ENCODE peak calls at places on chromosomes 4 and X, in nine cellular contexts. One of them, this sample, is unnamed.

GRCh38 chr4:96312049-96312685 is 472.3 kb downstream of the PDHA2 start:
- DNase-seq in A172: no peak
- DNase-seq in activated T-cell treated with anti-CD3 and anti-CD28 coated beads, Interleukin-2, amount 50 U/mL, for 72 hours: no peak
- DNase-seq in GM04504: no peak
- DNase-seq in lower leg skin: no peak
- DNase-seq in stimulated activated CD8-positive, alpha-beta memory T cell treated with anti-CD3 and anti-CD28 coated beads, Interleukin-2, amount 100 ng/mL, for 48 hours: no peak
- DNase-seq in stimulated activated naive B cell treated with anti-CD40 and anti-IgM and Interleukin-4, amounts not matched to agents 10 μg/mL and 1 μg/mL and 100 μg/mL, for 72 hours: no peak
- DNase-seq in uterus: no peak
- DNase-seq in CD4-positive, alpha-beta memory T cell: no peak
- DNase-seq in this sample: no peak

GRCh38 chrX:3262906-3263305 is 83.5 kb downstream of the MXRA5 start:
- DNase-seq in A172: peak
- DNase-seq in activated T-cell treated with anti-CD3 and anti-CD28 coated beads, Interleukin-2, amount 50 U/mL, for 72 hours: no peak
- DNase-seq in GM04504: peak
- DNase-seq in lower leg skin: no peak
- DNase-seq in stimulated activated CD8-positive, alpha-beta memory T cell treated with anti-CD3 and anti-CD28 coated beads, Interleukin-2, amount 100 ng/mL, for 48 hours: no peak
- DNase-seq in stimulated activated naive B cell treated with anti-CD40 and anti-IgM and Interleukin-4, amounts not matched to agents 10 μg/mL and 1 μg/mL and 100 μg/mL, for 72 hours: no peak
- DNase-seq in uterus: no peak
- DNase-seq in CD4-positive, alpha-beta memory T cell: no peak
- DNase-seq in this sample: no peak

GRCh38 chrX:149495573-149496071 is 9.5 kb downstream of the IDS start:
- DNase-seq in A172: peak
- DNase-seq in activated T-cell treated with anti-CD3 and anti-CD28 coated beads, Interleukin-2, amount 50 U/mL, for 72 hours: no peak
- DNase-seq in GM04504: peak
- DNase-seq in lower leg skin: no peak
- DNase-seq in stimulated activated CD8-positive, alpha-beta memory T cell treated with anti-CD3 and anti-CD28 coated beads, Interleukin-2, amount 100 ng/mL, for 48 hours: no peak
- DNase-seq in stimulated activated naive B cell treated with anti-CD40 and anti-IgM and Interleukin-4, amounts not matched to agents 10 μg/mL and 1 μg/mL and 100 μg/mL, for 72 hours: no peak
- DNase-seq in uterus: no peak
- DNase-seq in CD4-positive, alpha-beta memory T cell: no peak
- DNase-seq in this sample: no peak

GRCh38 chrX:46218373-46218772 is 326.8 kb downstream of the ZNF674 start:
- DNase-seq in A172: no peak
- DNase-seq in activated T-cell treated with anti-CD3 and anti-CD28 coated beads, Interleukin-2, amount 50 U/mL, for 72 hours: no peak
- DNase-seq in GM04504: no peak
- DNase-seq in lower leg skin: no peak
- DNase-seq in stimulated activated CD8-positive, alpha-beta memory T cell treated with anti-CD3 and anti-CD28 coated beads, Interleukin-2, amount 100 ng/mL, for 48 hours: no peak
- DNase-seq in stimulated activated naive B cell treated with anti-CD40 and anti-IgM and Interleukin-4, amounts not matched to agents 10 μg/mL and 1 μg/mL and 100 μg/mL, for 72 hours: no peak
- DNase-seq in uterus: no peak
- DNase-seq in CD4-positive, alpha-beta memory T cell: no peak
- DNase-seq in this sample: no peak

GRCh38 chrX:129930941-129931410 is 25.0 kb downstream of the UTP14A start:
- DNase-seq in A172: peak
- DNase-seq in activated T-cell treated with anti-CD3 and anti-CD28 coated beads, Interleukin-2, amount 50 U/mL, for 72 hours: no peak
- DNase-seq in GM04504: no peak
- DNase-seq in lower leg skin: no peak
- DNase-seq in stimulated activated CD8-positive, alpha-beta memory T cell treated with anti-CD3 and anti-CD28 coated beads, Interleukin-2, amount 100 ng/mL, for 48 hours: no peak
- DNase-seq in stimulated activated naive B cell treated with anti-CD40 and anti-IgM and Interleukin-4, amounts not matched to agents 10 μg/mL and 1 μg/mL and 100 μg/mL, for 72 hours: no peak
- DNase-seq in uterus: peak
- DNase-seq in CD4-positive, alpha-beta memory T cell: no peak
- DNase-seq in this sample: peak

GRCh38 chr4:47002593-47002992 is 9.2 kb upstream of the GABRA4 start:
- DNase-seq in A172: peak
- DNase-seq in activated T-cell treated with anti-CD3 and anti-CD28 coated beads, Interleukin-2, amount 50 U/mL, for 72 hours: no peak
- DNase-seq in GM04504: no peak
- DNase-seq in lower leg skin: no peak
- DNase-seq in stimulated activated CD8-positive, alpha-beta memory T cell treated with anti-CD3 and anti-CD28 coated beads, Interleukin-2, amount 100 ng/mL, for 48 hours: no peak
- DNase-seq in stimulated activated naive B cell treated with anti-CD40 and anti-IgM and Interleukin-4, amounts not matched to agents 10 μg/mL and 1 μg/mL and 100 μg/mL, for 72 hours: no peak
- DNase-seq in uterus: no peak
- DNase-seq in CD4-positive, alpha-beta memory T cell: no peak
- DNase-seq in this sample: no peak

GRCh38 chr4:174580597-174580996 is 58.3 kb upstream of the HPGD start:
- DNase-seq in A172: no peak
- DNase-seq in activated T-cell treated with anti-CD3 and anti-CD28 coated beads, Interleukin-2, amount 50 U/mL, for 72 hours: no peak
- DNase-seq in GM04504: no peak
- DNase-seq in lower leg skin: no peak
- DNase-seq in stimulated activated CD8-positive, alpha-beta memory T cell treated with anti-CD3 and anti-CD28 coated beads, Interleukin-2, amount 100 ng/mL, for 48 hours: no peak
- DNase-seq in stimulated activated naive B cell treated with anti-CD40 and anti-IgM and Interleukin-4, amounts not matched to agents 10 μg/mL and 1 μg/mL and 100 μg/mL, for 72 hours: no peak
- DNase-seq in uterus: no peak
- DNase-seq in CD4-positive, alpha-beta memory T cell: no peak
- DNase-seq in this sample: no peak

GRCh38 chr4:157918036-157918832 is 254.6 kb downstream of the GASK1B start:
- DNase-seq in A172: no peak
- DNase-seq in activated T-cell treated with anti-CD3 and anti-CD28 coated beads, Interleukin-2, amount 50 U/mL, for 72 hours: no peak
- DNase-seq in GM04504: no peak
- DNase-seq in lower leg skin: no peak
- DNase-seq in stimulated activated CD8-positive, alpha-beta memory T cell treated with anti-CD3 and anti-CD28 coated beads, Interleukin-2, amount 100 ng/mL, for 48 hours: no peak
- DNase-seq in stimulated activated naive B cell treated with anti-CD40 and anti-IgM and Interleukin-4, amounts not matched to agents 10 μg/mL and 1 μg/mL and 100 μg/mL, for 72 hours: no peak
- DNase-seq in uterus: no peak
- DNase-seq in CD4-positive, alpha-beta memory T cell: no peak
- DNase-seq in this sample: no peak

GRCh38 chrX:117840645-117841044 is 276.0 kb downstream of the KLHL13 start:
- DNase-seq in A172: no peak
- DNase-seq in activated T-cell treated with anti-CD3 and anti-CD28 coated beads, Interleukin-2, amount 50 U/mL, for 72 hours: no peak
- DNase-seq in GM04504: no peak
- DNase-seq in lower leg skin: no peak
- DNase-seq in stimulated activated CD8-positive, alpha-beta memory T cell treated with anti-CD3 and anti-CD28 coated beads, Interleukin-2, amount 100 ng/mL, for 48 hours: no peak
- DNase-seq in stimulated activated naive B cell treated with anti-CD40 and anti-IgM and Interleukin-4, amounts not matched to agents 10 μg/mL and 1 μg/mL and 100 μg/mL, for 72 hours: no peak
- DNase-seq in uterus: no peak
- DNase-seq in CD4-positive, alpha-beta memory T cell: no peak
- DNase-seq in this sample: no peak

GRCh38 chr4:83010111-83010521 is 507 bp downstream of the LIN54 start:
- DNase-seq in A172: peak
- DNase-seq in activated T-cell treated with anti-CD3 and anti-CD28 coated beads, Interleukin-2, amount 50 U/mL, for 72 hours: peak
- DNase-seq in GM04504: no peak
- DNase-seq in lower leg skin: no peak
- DNase-seq in stimulated activated CD8-positive, alpha-beta memory T cell treated with anti-CD3 and anti-CD28 coated beads, Interleukin-2, amount 100 ng/mL, for 48 hours: no peak
- DNase-seq in stimulated activated naive B cell treated with anti-CD40 and anti-IgM and Interleukin-4, amounts not matched to agents 10 μg/mL and 1 μg/mL and 100 μg/mL, for 72 hours: no peak
- DNase-seq in uterus: no peak
- DNase-seq in CD4-positive, alpha-beta memory T cell: no peak
- DNase-seq in this sample: peak

GRCh38 chrX:19602866-19603620 is 87.7 kb upstream of the MAP3K15 start:
- DNase-seq in A172: peak
- DNase-seq in activated T-cell treated with anti-CD3 and anti-CD28 coated beads, Interleukin-2, amount 50 U/mL, for 72 hours: peak
- DNase-seq in GM04504: peak
- DNase-seq in lower leg skin: no peak
- DNase-seq in stimulated activated CD8-positive, alpha-beta memory T cell treated with anti-CD3 and anti-CD28 coated beads, Interleukin-2, amount 100 ng/mL, for 48 hours: no peak
- DNase-seq in stimulated activated naive B cell treated with anti-CD40 and anti-IgM and Interleukin-4, amounts not matched to agents 10 μg/mL and 1 μg/mL and 100 μg/mL, for 72 hours: no peak
- DNase-seq in uterus: no peak
- DNase-seq in CD4-positive, alpha-beta memory T cell: no peak
- DNase-seq in this sample: no peak

GRCh38 chr4:15688056-15688455 is 6.4 kb downstream of the FAM200B start:
- DNase-seq in A172: no peak
- DNase-seq in activated T-cell treated with anti-CD3 and anti-CD28 coated beads, Interleukin-2, amount 50 U/mL, for 72 hours: no peak
- DNase-seq in GM04504: no peak
- DNase-seq in lower leg skin: no peak
- DNase-seq in stimulated activated CD8-positive, alpha-beta memory T cell treated with anti-CD3 and anti-CD28 coated beads, Interleukin-2, amount 100 ng/mL, for 48 hours: no peak
- DNase-seq in stimulated activated naive B cell treated with anti-CD40 and anti-IgM and Interleukin-4, amounts not matched to agents 10 μg/mL and 1 μg/mL and 100 μg/mL, for 72 hours: no peak
- DNase-seq in uterus: no peak
- DNase-seq in CD4-positive, alpha-beta memory T cell: no peak
- DNase-seq in this sample: no peak

GRCh38 chr4:13262816-13263215 is 221.3 kb downstream of the RAB28 start:
- DNase-seq in A172: no peak
- DNase-seq in activated T-cell treated with anti-CD3 and anti-CD28 coated beads, Interleukin-2, amount 50 U/mL, for 72 hours: no peak
- DNase-seq in GM04504: no peak
- DNase-seq in lower leg skin: no peak
- DNase-seq in stimulated activated CD8-positive, alpha-beta memory T cell treated with anti-CD3 and anti-CD28 coated beads, Interleukin-2, amount 100 ng/mL, for 48 hours: no peak
- DNase-seq in stimulated activated naive B cell treated with anti-CD40 and anti-IgM and Interleukin-4, amounts not matched to agents 10 μg/mL and 1 μg/mL and 100 μg/mL, for 72 hours: no peak
- DNase-seq in uterus: no peak
- DNase-seq in CD4-positive, alpha-beta memory T cell: no peak
- DNase-seq in this sample: no peak

GRCh38 chrX:143466130-143466529 is 51.1 kb downstream of the SPANXN3 start:
- DNase-seq in A172: no peak
- DNase-seq in activated T-cell treated with anti-CD3 and anti-CD28 coated beads, Interleukin-2, amount 50 U/mL, for 72 hours: no peak
- DNase-seq in GM04504: no peak
- DNase-seq in lower leg skin: no peak
- DNase-seq in stimulated activated CD8-positive, alpha-beta memory T cell treated with anti-CD3 and anti-CD28 coated beads, Interleukin-2, amount 100 ng/mL, for 48 hours: no peak
- DNase-seq in stimulated activated naive B cell treated with anti-CD40 and anti-IgM and Interleukin-4, amounts not matched to agents 10 μg/mL and 1 μg/mL and 100 μg/mL, for 72 hours: no peak
- DNase-seq in uterus: no peak
- DNase-seq in CD4-positive, alpha-beta memory T cell: no peak
- DNase-seq in this sample: no peak

GRCh38 chrX:154366666-154367055 is 7.8 kb downstream of the FLNA start:
- DNase-seq in A172: no peak
- DNase-seq in activated T-cell treated with anti-CD3 and anti-CD28 coated beads, Interleukin-2, amount 50 U/mL, for 72 hours: no peak
- DNase-seq in GM04504: no peak
- DNase-seq in lower leg skin: no peak
- DNase-seq in stimulated activated CD8-positive, alpha-beta memory T cell treated with anti-CD3 and anti-CD28 coated beads, Interleukin-2, amount 100 ng/mL, for 48 hours: no peak
- DNase-seq in stimulated activated naive B cell treated with anti-CD40 and anti-IgM and Interleukin-4, amounts not matched to agents 10 μg/mL and 1 μg/mL and 100 μg/mL, for 72 hours: no peak
- DNase-seq in uterus: no peak
- DNase-seq in CD4-positive, alpha-beta memory T cell: no peak
- DNase-seq in this sample: peak

GRCh38 chr4:66430856-66431255 is 760.6 kb upstream of the EPHA5 start:
- DNase-seq in A172: no peak
- DNase-seq in activated T-cell treated with anti-CD3 and anti-CD28 coated beads, Interleukin-2, amount 50 U/mL, for 72 hours: no peak
- DNase-seq in GM04504: no peak
- DNase-seq in lower leg skin: no peak
- DNase-seq in stimulated activated CD8-positive, alpha-beta memory T cell treated with anti-CD3 and anti-CD28 coated beads, Interleukin-2, amount 100 ng/mL, for 48 hours: no peak
- DNase-seq in stimulated activated naive B cell treated with anti-CD40 and anti-IgM and Interleukin-4, amounts not matched to agents 10 μg/mL and 1 μg/mL and 100 μg/mL, for 72 hours: no peak
- DNase-seq in uterus: no peak
- DNase-seq in CD4-positive, alpha-beta memory T cell: no peak
- DNase-seq in this sample: no peak

GRCh38 chr4:150906987-150907633 is 108.0 kb downstream of the LRBA start:
- DNase-seq in A172: no peak
- DNase-seq in activated T-cell treated with anti-CD3 and anti-CD28 coated beads, Interleukin-2, amount 50 U/mL, for 72 hours: no peak
- DNase-seq in GM04504: no peak
- DNase-seq in lower leg skin: no peak
- DNase-seq in stimulated activated CD8-positive, alpha-beta memory T cell treated with anti-CD3 and anti-CD28 coated beads, Interleukin-2, amount 100 ng/mL, for 48 hours: no peak
- DNase-seq in stimulated activated naive B cell treated with anti-CD40 and anti-IgM and Interleukin-4, amounts not matched to agents 10 μg/mL and 1 μg/mL and 100 μg/mL, for 72 hours: no peak
- DNase-seq in uterus: no peak
- DNase-seq in CD4-positive, alpha-beta memory T cell: no peak
- DNase-seq in this sample: peak

GRCh38 chr4:40228497-40229365 is 31.9 kb downstream of the RHOH start:
- DNase-seq in A172: no peak
- DNase-seq in activated T-cell treated with anti-CD3 and anti-CD28 coated beads, Interleukin-2, amount 50 U/mL, for 72 hours: peak
- DNase-seq in GM04504: no peak
- DNase-seq in lower leg skin: no peak
- DNase-seq in stimulated activated CD8-positive, alpha-beta memory T cell treated with anti-CD3 and anti-CD28 coated beads, Interleukin-2, amount 100 ng/mL, for 48 hours: no peak
- DNase-seq in stimulated activated naive B cell treated with anti-CD40 and anti-IgM and Interleukin-4, amounts not matched to agents 10 μg/mL and 1 μg/mL and 100 μg/mL, for 72 hours: peak
- DNase-seq in uterus: no peak
- DNase-seq in CD4-positive, alpha-beta memory T cell: no peak
- DNase-seq in this sample: no peak

GRCh38 chrX:115233497-115234219 is at the start of gene LRCH2:
- DNase-seq in A172: no peak
- DNase-seq in activated T-cell treated with anti-CD3 and anti-CD28 coated beads, Interleukin-2, amount 50 U/mL, for 72 hours: no peak
- DNase-seq in GM04504: no peak
- DNase-seq in lower leg skin: no peak
- DNase-seq in stimulated activated CD8-positive, alpha-beta memory T cell treated with anti-CD3 and anti-CD28 coated beads, Interleukin-2, amount 100 ng/mL, for 48 hours: no peak
- DNase-seq in stimulated activated naive B cell treated with anti-CD40 and anti-IgM and Interleukin-4, amounts not matched to agents 10 μg/mL and 1 μg/mL and 100 μg/mL, for 72 hours: no peak
- DNase-seq in uterus: peak
- DNase-seq in CD4-positive, alpha-beta memory T cell: no peak
- DNase-seq in this sample: peak

GRCh38 chrX:20215565-20215964 is 51.1 kb downstream of the RPS6KA3 start:
- DNase-seq in A172: no peak
- DNase-seq in activated T-cell treated with anti-CD3 and anti-CD28 coated beads, Interleukin-2, amount 50 U/mL, for 72 hours: no peak
- DNase-seq in GM04504: no peak
- DNase-seq in lower leg skin: no peak
- DNase-seq in stimulated activated CD8-positive, alpha-beta memory T cell treated with anti-CD3 and anti-CD28 coated beads, Interleukin-2, amount 100 ng/mL, for 48 hours: no peak
- DNase-seq in stimulated activated naive B cell treated with anti-CD40 and anti-IgM and Interleukin-4, amounts not matched to agents 10 μg/mL and 1 μg/mL and 100 μg/mL, for 72 hours: no peak
- DNase-seq in uterus: no peak
- DNase-seq in CD4-positive, alpha-beta memory T cell: no peak
- DNase-seq in this sample: no peak

GRCh38 chrX:12610079-12610478 is 181.1 kb upstream of the PRPS2 start:
- DNase-seq in A172: peak
- DNase-seq in activated T-cell treated with anti-CD3 and anti-CD28 coated beads, Interleukin-2, amount 50 U/mL, for 72 hours: no peak
- DNase-seq in GM04504: peak
- DNase-seq in lower leg skin: no peak
- DNase-seq in stimulated activated CD8-positive, alpha-beta memory T cell treated with anti-CD3 and anti-CD28 coated beads, Interleukin-2, amount 100 ng/mL, for 48 hours: no peak
- DNase-seq in stimulated activated naive B cell treated with anti-CD40 and anti-IgM and Interleukin-4, amounts not matched to agents 10 μg/mL and 1 μg/mL and 100 μg/mL, for 72 hours: no peak
- DNase-seq in uterus: no peak
- DNase-seq in CD4-positive, alpha-beta memory T cell: no peak
- DNase-seq in this sample: no peak